ENCODE peak calls at places on chromosomes 5 and 9, in seven cellular contexts. One of them, this sample, is unnamed.

GRCh38 chr9:108967916-108968315 is 33.7 kb downstream of the ABITRAM start:
- DNase-seq in mucosa of descending colon: no peak
- DNase-seq in Caco-2: no peak
- DNase-seq in HepG2: no peak
- DNase-seq in mammary epithelial cell: no peak
- DNase-seq in activated effector memory CD4-positive, alpha-beta T cell treated with Interleukin-2 at 50 U/mL for 16 hours: no peak
- DNase-seq in aorta: no peak
- DNase-seq in this sample: peak; percentile 26

GRCh38 chr9:70746760-70747159 is 332.3 kb upstream of the KLF9 start:
- DNase-seq in mucosa of descending colon: no peak
- DNase-seq in mammary epithelial cell: no peak
- DNase-seq in Caco-2: no peak
- DNase-seq in activated effector memory CD4-positive, alpha-beta T cell treated with Interleukin-2 at 50 U/mL for 16 hours: no peak
- DNase-seq in HepG2: no peak
- DNase-seq in aorta: no peak
- DNase-seq in this sample: no peak

GRCh38 chr5:88602584-88602983 is 280.4 kb downstream of the MEF2C start:
- DNase-seq in activated effector memory CD4-positive, alpha-beta T cell treated with Interleukin-2 at 50 U/mL for 16 hours: no peak
- DNase-seq in aorta: peak; percentile 65
- DNase-seq in mammary epithelial cell: no peak
- DNase-seq in mucosa of descending colon: peak; percentile 26
- DNase-seq in HepG2: peak; percentile 8
- DNase-seq in Caco-2: no peak
- DNase-seq in this sample: no peak

GRCh38 chr5:7244977-7245376 is 151.0 kb upstream of the ADCY2 start:
- DNase-seq in Caco-2: no peak
- DNase-seq in mucosa of descending colon: no peak
- DNase-seq in activated effector memory CD4-positive, alpha-beta T cell treated with Interleukin-2 at 50 U/mL for 16 hours: no peak
- DNase-seq in mammary epithelial cell: no peak
- DNase-seq in aorta: no peak
- DNase-seq in HepG2: no peak
- DNase-seq in this sample: no peak

GRCh38 chr9:92808726-92809451 is 44.3 kb upstream of the BICD2 start:
- DNase-seq in mammary epithelial cell: peak; percentile 89
- DNase-seq in mucosa of descending colon: peak; percentile 52
- DNase-seq in activated effector memory CD4-positive, alpha-beta T cell treated with Interleukin-2 at 50 U/mL for 16 hours: peak; percentile 24
- DNase-seq in Caco-2: peak; percentile 71
- DNase-seq in HepG2: peak; percentile 17
- DNase-seq in aorta: peak; percentile 93
- DNase-seq in this sample: peak; percentile 55

GRCh38 chr9:87250205-87250604 is 247.5 kb upstream of the DAPK1 start:
- DNase-seq in Caco-2: no peak
- DNase-seq in aorta: no peak
- DNase-seq in activated effector memory CD4-positive, alpha-beta T cell treated with Interleukin-2 at 50 U/mL for 16 hours: no peak
- DNase-seq in mammary epithelial cell: no peak
- DNase-seq in HepG2: no peak
- DNase-seq in mucosa of descending colon: no peak
- DNase-seq in this sample: no peak

GRCh38 chr5:29963956-29964355 is 1229.5 kb upstream of the CDH6 start:
- DNase-seq in mammary epithelial cell: no peak
- DNase-seq in HepG2: no peak
- DNase-seq in aorta: no peak
- DNase-seq in mucosa of descending colon: no peak
- DNase-seq in activated effector memory CD4-positive, alpha-beta T cell treated with Interleukin-2 at 50 U/mL for 16 hours: no peak
- DNase-seq in Caco-2: no peak
- DNase-seq in this sample: no peak

GRCh38 chr9:86741311-86742215 is 205.7 kb downstream of the GAS1 start:
- DNase-seq in HepG2: no peak
- DNase-seq in mammary epithelial cell: peak; percentile 97
- DNase-seq in aorta: no peak
- DNase-seq in Caco-2: peak; percentile 39
- DNase-seq in activated effector memory CD4-positive, alpha-beta T cell treated with Interleukin-2 at 50 U/mL for 16 hours: no peak
- DNase-seq in mucosa of descending colon: no peak
- DNase-seq in this sample: no peak

GRCh38 chr5:98470747-98471146 is 302.7 kb upstream of the RGMB start:
- DNase-seq in mucosa of descending colon: no peak
- DNase-seq in HepG2: no peak
- DNase-seq in activated effector memory CD4-positive, alpha-beta T cell treated with Interleukin-2 at 50 U/mL for 16 hours: no peak
- DNase-seq in mammary epithelial cell: no peak
- DNase-seq in Caco-2: no peak
- DNase-seq in aorta: no peak
- DNase-seq in this sample: no peak

GRCh38 chr5:10581424-10581748 is 17.5 kb downstream of the ANKRD33B start:
- DNase-seq in HepG2: no peak
- DNase-seq in mammary epithelial cell: peak; percentile 75
- DNase-seq in Caco-2: no peak
- DNase-seq in activated effector memory CD4-positive, alpha-beta T cell treated with Interleukin-2 at 50 U/mL for 16 hours: no peak
- DNase-seq in mucosa of descending colon: no peak
- DNase-seq in aorta: no peak
- DNase-seq in this sample: no peak

GRCh38 chr5:39520232-39520572 is 95.4 kb upstream of the DAB2 start:
- DNase-seq in Caco-2: no peak
- DNase-seq in mucosa of descending colon: no peak
- DNase-seq in aorta: no peak
- DNase-seq in mammary epithelial cell: no peak
- DNase-seq in activated effector memory CD4-positive, alpha-beta T cell treated with Interleukin-2 at 50 U/mL for 16 hours: no peak
- DNase-seq in HepG2: no peak
- DNase-seq in this sample: no peak

GRCh38 chr9:136693490-136694162 is 6.4 kb upstream of the AGPAT2 start:
- DNase-seq in HepG2: peak; percentile 63
- DNase-seq in mammary epithelial cell: peak; percentile 88
- DNase-seq in Caco-2: peak; percentile 97
- DNase-seq in activated effector memory CD4-positive, alpha-beta T cell treated with Interleukin-2 at 50 U/mL for 16 hours: no peak
- DNase-seq in aorta: no peak
- DNase-seq in mucosa of descending colon: peak; percentile 87
- DNase-seq in this sample: no peak

GRCh38 chr5:23446436-23446835 is 61.0 kb upstream of the PRDM9 start:
- DNase-seq in mucosa of descending colon: peak; percentile 4
- DNase-seq in mammary epithelial cell: no peak
- DNase-seq in aorta: no peak
- DNase-seq in activated effector memory CD4-positive, alpha-beta T cell treated with Interleukin-2 at 50 U/mL for 16 hours: no peak
- DNase-seq in HepG2: no peak
- DNase-seq in Caco-2: no peak
- DNase-seq in this sample: no peak

GRCh38 chr9:117034862-117035261 is 347.8 kb downstream of the TRIM32 start:
- DNase-seq in activated effector memory CD4-positive, alpha-beta T cell treated with Interleukin-2 at 50 U/mL for 16 hours: no peak
- DNase-seq in Caco-2: peak; percentile 40
- DNase-seq in HepG2: no peak
- DNase-seq in aorta: no peak
- DNase-seq in mucosa of descending colon: peak; percentile 3
- DNase-seq in mammary epithelial cell: peak; percentile 45
- DNase-seq in this sample: no peak

GRCh38 chr9:2321523-2322148 is 300.0 kb upstream of the VLDLR start:
- DNase-seq in HepG2: no peak
- DNase-seq in mucosa of descending colon: no peak
- DNase-seq in mammary epithelial cell: no peak
- DNase-seq in activated effector memory CD4-positive, alpha-beta T cell treated with Interleukin-2 at 50 U/mL for 16 hours: no peak
- DNase-seq in aorta: no peak
- DNase-seq in Caco-2: no peak
- DNase-seq in this sample: no peak

GRCh38 chr5:56516034-56516433 is 282.9 kb upstream of the ANKRD55 start:
- DNase-seq in mammary epithelial cell: no peak
- DNase-seq in activated effector memory CD4-positive, alpha-beta T cell treated with Interleukin-2 at 50 U/mL for 16 hours: no peak
- DNase-seq in Caco-2: no peak
- DNase-seq in HepG2: no peak
- DNase-seq in aorta: no peak
- DNase-seq in mucosa of descending colon: no peak
- DNase-seq in this sample: no peak

This sample was measured in left ventricle myocardium inferior.